ENCODE peak calls at places on chromosomes 13 and 19, in four cellular contexts. X is stimulated activated CD4-positive, alpha-beta T cell treated with anti-CD3 and anti-CD28 coated beads, Interleukin-15, amount 100 ng/mL, for 1 hour; S is amniotic stem cell; Y is memory B cell. J is an unnamed sample.

GRCh38 chr13:104530741-104531140 is 1464.5 kb upstream of the SLC10A2 start:
- DNase-seq in X (no peak), S (no peak), Y (no peak), J (no peak)

GRCh38 chr19:33349319-33350289 is 23.9 kb upstream of the CEBPG start:
- DNase-seq in X (no peak), S (no peak), Y (no peak), J (no peak)

GRCh38 chr19:41795031-41795461 is 1.3 kb upstream of the CEACAM3 start:
- DNase-seq in X (peak), S (no peak), Y (peak), J (peak)

GRCh38 chr19:33306191-33306590 is 3.9 kb upstream of the CEBPA start:
- DNase-seq in X (no peak), S (no peak), Y (no peak), J (no peak)

GRCh38 chr19:41299046-41299754 is 10.8 kb upstream of the CCDC97 start:
- DNase-seq in X (no peak), S (no peak), Y (no peak), J (no peak)

GRCh38 chr13:107043016-107043957 is 475.4 kb upstream of the ARGLU1 start:
- DNase-seq in X (no peak), S (no peak), Y (no peak), J (no peak)

GRCh38 chr19:38513762-38514167 is 80.3 kb downstream of the RYR1 start:
- DNase-seq in X (no peak), S (no peak), Y (no peak), J (no peak)

GRCh38 chr19:17754634-17755532 is 3.6 kb downstream of the FCHO1 start:
- DNase-seq in X (no peak), S (no peak), Y (peak), J (no peak)

GRCh38 chr13:46778095-46778494 is 18.9 kb downstream of the ESD start:
- DNase-seq in X (no peak), S (no peak), Y (no peak), J (no peak)

GRCh38 chr19:19267305-19267704 is 5.8 kb downstream of the TM6SF2 start:
- DNase-seq in X (no peak), S (no peak), Y (no peak), J (no peak)

GRCh38 chr13:106619688-106620555 is 52.0 kb upstream of the ARGLU1 start:
- DNase-seq in X (no peak), S (peak), Y (peak), J (peak)

GRCh38 chr19:35181387-35181786 is 26.9 kb downstream of the FXYD5 start:
- DNase-seq in X (no peak), S (no peak), Y (no peak), J (no peak)

GRCh38 chr13:48255954-48256353 is 22.9 kb downstream of the ITM2B start:
- DNase-seq in X (no peak), S (no peak), Y (no peak), J (no peak)

GRCh38 chr19:1395194-1396018 is 5.9 kb downstream of the GAMT start:
- DNase-seq in X (no peak), S (no peak), Y (no peak), J (no peak)

GRCh38 chr13:20799726-20800416 is 26.1 kb upstream of the EEF1AKMT1 start:
- DNase-seq in X (no peak), S (no peak), Y (no peak), J (peak)

GRCh38 chr19:5103061-5103701 is 134.3 kb downstream of the KDM4B start:
- DNase-seq in X (no peak), S (no peak), Y (no peak), J (peak)